ENCODE peak calls at places on chromosomes 12 and 14, in seven cellular contexts. L is psoas muscle, A is endodermal cell, F is IMR-90, S is SJSA1, C is GM23248, W is transverse colon. K is an unnamed sample.

GRCh38 chr12:71548906-71549305 is 109.3 kb downstream of the LGR5 start:
- DNase-seq in L (no peak), A (no peak), F (no peak), S (no peak), C (no peak), W (no peak), K (no peak)

GRCh38 chr14:102317564-102318248 is 1.8 kb upstream of the ZNF839 start:
- DNase-seq in L (peak; percentile 77), A (no peak), F (no peak), S (no peak), C (peak; percentile 41), W (peak; percentile 54), K (no peak)

GRCh38 chr12:71194657-71195056 is 36.9 kb upstream of the TSPAN8 start:
- DNase-seq in L (no peak), A (no peak), F (no peak), S (no peak), C (no peak), W (no peak), K (no peak)

GRCh38 chr14:94542111-94542810 is 19.0 kb upstream of the SERPINA4 start:
- DNase-seq in L (no peak), A (no peak), F (peak; percentile 44), S (no peak), C (peak; percentile 78), W (no peak), K (no peak)

GRCh38 chr12:49092086-49092815 is 2.4 kb downstream of the DHH start:
- DNase-seq in L (no peak), A (peak; percentile 92), F (peak; percentile 30), S (peak; percentile 22), C (peak; percentile 75), W (no peak), K (no peak)

GRCh38 chr12:4914720-4915119 is 5.0 kb downstream of the KCNA1 start:
- DNase-seq in L (no peak), A (no peak), F (no peak), S (no peak), C (no peak), W (no peak), K (no peak)

GRCh38 chr12:19191563-19191962 is 62.0 kb downstream of the PLEKHA5 start:
- DNase-seq in L (no peak), A (no peak), F (no peak), S (no peak), C (no peak), W (no peak), K (no peak)

GRCh38 chr14:100901391-100902183 is 1.9 kb downstream of the RTL1 start:
- DNase-seq in L (no peak), A (no peak), F (no peak), S (no peak), C (no peak), W (no peak), K (no peak)

GRCh38 chr14:74504412-74504811 is 10.8 kb downstream of the ISCA2 start:
- DNase-seq in L (no peak), A (peak; percentile 39), F (no peak), S (no peak), C (no peak), W (no peak), K (no peak)

GRCh38 chr12:125549171-125549570 is 483.9 kb downstream of the AACS start:
- DNase-seq in L (no peak), A (no peak), F (no peak), S (no peak), C (no peak), W (no peak), K (no peak)

GRCh38 chr12:77578471-77579262 is 252.0 kb upstream of the NAV3 start:
- DNase-seq in L (no peak), A (no peak), F (peak; percentile 66), S (peak; percentile 83), C (peak; percentile 25), W (no peak), K (no peak)

GRCh38 chr12:55658635-55659391 is 22.1 kb downstream of the OR10P1 start:
- DNase-seq in L (no peak), A (peak; percentile 33), F (no peak), S (no peak), C (peak; percentile 14), W (no peak), K (no peak)

GRCh38 chr14:65286443-65286842 is 126.1 kb upstream of the FUT8 start:
- DNase-seq in L (no peak), A (no peak), F (no peak), S (peak; percentile 9), C (peak; percentile 20), W (no peak), K (no peak)

GRCh38 chr12:88566430-88566829 is 13.8 kb downstream of the KITLG start:
- DNase-seq in L (no peak), A (no peak), F (no peak), S (no peak), C (no peak), W (peak; percentile 50), K (no peak)

GRCh38 chr12:104928036-104928770 is 29.9 kb downstream of the SLC41A2 start:
- DNase-seq in L (no peak), A (no peak), F (no peak), S (no peak), C (peak; percentile 58), W (no peak), K (no peak)

GRCh38 chr14:24051162-24051788 is 534 bp upstream of the CARMIL3 start:
- DNase-seq in L (no peak), A (peak; percentile 78), F (no peak), S (no peak), C (no peak), W (peak; percentile 52), K (no peak)

GRCh38 chr12:101715045-101715444 is 17.6 kb downstream of the CHPT1 start:
- DNase-seq in L (no peak), A (no peak), F (no peak), S (no peak), C (no peak), W (no peak), K (no peak)

GRCh38 chr12:105705765-105706164 is 375.3 kb downstream of the C12orf75 start:
- DNase-seq in L (no peak), A (peak; percentile 87), F (peak; percentile 67), S (peak; percentile 52), C (peak; percentile 61), W (peak; percentile 53), K (peak; percentile 54)

GRCh38 chr14:85250369-85250768 is 279.6 kb upstream of the FLRT2 start:
- DNase-seq in L (no peak), A (peak; percentile 76), F (no peak), S (no peak), C (no peak), W (no peak), K (peak; percentile 31)

GRCh38 chr12:132071001-132071810 is 72.9 kb downstream of the DDX51 start:
- DNase-seq in L (no peak), A (no peak), F (no peak), S (no peak), C (no peak), W (no peak), K (no peak)

GRCh38 chr14:90605430-90605829 is 208.6 kb downstream of the CALM1 start:
- DNase-seq in L (no peak), A (peak; percentile 88), F (no peak), S (no peak), C (no peak), W (no peak), K (no peak)

GRCh38 chr14:90608281-90608680 is 207.9 kb downstream of the TTC7B start:
- DNase-seq in L (no peak), A (no peak), F (no peak), S (no peak), C (no peak), W (no peak), K (no peak)

GRCh38 chr14:90604356-90604755 is 207.5 kb downstream of the CALM1 start:
- DNase-seq in L (no peak), A (no peak), F (no peak), S (no peak), C (no peak), W (no peak), K (no peak)

GRCh38 chr14:90607141-90607540 is 209.1 kb downstream of the TTC7B start:
- DNase-seq in L (no peak), A (no peak), F (no peak), S (no peak), C (no peak), W (no peak), K (no peak)

GRCh38 chr14:90606434-90606833 is 209.6 kb downstream of the CALM1 start:
- DNase-seq in L (no peak), A (no peak), F (no peak), S (no peak), C (no peak), W (no peak), K (no peak)
- H3K4me1 ChIP-seq in L (peaks cover 18% of the 10 kb centered on the region), A (peaks cover 35% of the 10 kb centered on the region), F (peaks cover 5% of the 10 kb centered on the region), S (peaks cover 12% of the 10 kb centered on the region), C (no peaks in the 10 kb centered on the region), W (no peaks in the 10 kb centered on the region), K (peaks cover 8% of the 10 kb centered on the region)

GRCh38 chr14:50061664-50062437 is 54.5 kb downstream of the VCPKMT start:
- DNase-seq in L (no peak), A (peak; percentile 61), F (peak; percentile 56), S (peak; percentile 66), C (peak; percentile 28), W (peak; percentile 79), K (no peak)
- H3K4me1 ChIP-seq in L (peaks cover 4% of the 10 kb centered on the region), A (peaks cover 15% of the 10 kb centered on the region), F (peaks cover 33% of the 10 kb centered on the region), S (peaks cover 40% of the 10 kb centered on the region), C (peaks cover 40% of the 10 kb centered on the region), W (peaks cover 54% of the 10 kb centered on the region), K (peaks cover 2% of the 10 kb centered on the region)

DNA sequence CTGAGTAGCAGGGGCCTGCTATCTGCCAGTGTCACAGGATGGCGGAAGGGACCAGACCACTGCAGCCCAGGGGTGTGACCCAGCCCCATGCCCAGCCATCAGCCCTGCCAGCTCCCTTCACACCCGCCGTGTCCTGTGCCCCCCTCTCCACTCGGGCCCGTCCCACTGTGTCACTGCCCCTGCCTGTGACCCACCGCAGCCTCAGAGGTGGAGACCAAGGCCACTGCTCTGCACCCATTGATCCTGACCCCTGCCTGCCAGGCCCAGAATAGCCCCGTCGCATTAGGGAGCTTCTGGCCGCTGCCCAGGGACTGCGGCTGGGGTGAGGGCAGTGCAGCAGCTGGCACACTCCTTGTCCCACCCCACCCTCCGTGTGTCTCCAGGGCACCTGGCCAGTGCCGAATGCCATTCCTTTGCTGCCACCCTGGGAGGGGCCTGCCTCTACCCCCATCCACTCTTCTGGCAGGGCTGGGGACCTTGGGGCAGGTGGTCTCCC is 2.1 kb upstream of the CRIP2 start:
- DNase-seq in L (peak; percentile 72), A (no peak), F (no peak), S (no peak), C (no peak), W (no peak), K (no peak)
- H3K4me1 ChIP-seq in L (peaks cover 58% of the 10 kb centered on the region), A (no peaks in the 10 kb centered on the region), F (peaks cover 15% of the 10 kb centered on the region), S (peaks cover 22% of the 10 kb centered on the region), C (peaks cover 12% of the 10 kb centered on the region), W (peaks cover 32% of the 10 kb centered on the region), K (peaks cover 17% of the 10 kb centered on the region)

GRCh38 chr12:64180951-64181350 is 41.1 kb downstream of the KICS2 start:
- DNase-seq in L (no peak), A (no peak), F (peak; percentile 76), S (peak; percentile 68), C (peak; percentile 90), W (no peak), K (no peak)

GRCh38 chr12:64178122-64178521 is 44.0 kb downstream of the KICS2 start:
- DNase-seq in L (no peak), A (no peak), F (peak; percentile 96), S (peak; percentile 40), C (peak; percentile 85), W (no peak), K (no peak)

GRCh38 chr12:64177001-64177400 is 45.1 kb downstream of the KICS2 start:
- DNase-seq in L (no peak), A (no peak), F (no peak), S (no peak), C (no peak), W (no peak), K (no peak)

GRCh38 chr12:64184216-64184615 is 37.9 kb downstream of the KICS2 start:
- DNase-seq in L (no peak), A (no peak), F (no peak), S (no peak), C (no peak), W (no peak), K (no peak)

GRCh38 chr12:64181504-64182291 is 40.4 kb downstream of the KICS2 start:
- DNase-seq in L (no peak), A (peak; percentile 74), F (peak; percentile 99), S (peak; percentile 91), C (peak; percentile 98), W (peak; percentile 51), K (no peak)
- H3K4me1 ChIP-seq in L (peaks cover 16% of the 10 kb centered on the region), A (no peaks in the 10 kb centered on the region), F (peaks cover 24% of the 10 kb centered on the region), S (peaks cover 42% of the 10 kb centered on the region), C (peaks cover 55% of the 10 kb centered on the region), W (no peaks in the 10 kb centered on the region), K (no peaks in the 10 kb centered on the region)

K was measured in iPS DF 6.9.